ENCODE peak calls at places on chromosomes 2 and 18, in ten cellular contexts. N is progenitor cell of endocrine pancreas; Q is NCI-H1105 treated with DMSO at 0.1 percent for 48 hours; U is sigmoid colon; F is colonic mucosa; W is tibial artery; A is EH; K is NCI-H345; T is stromal cell of bone marrow; V is CD4-positive, alpha-beta T cell. M is an unnamed sample.

GRCh38 chr2:55109219-55109891 is 59.1 kb upstream of the RTN4 start:
- DNase-seq in W (no peak), Q (no peak), V (no peak), F (no peak), U (no peak), T (no peak), N (no peak), K (peak), A (peak), M (no peak)

GRCh38 chr2:40418614-40419013 is 33.3 kb downstream of the SLC8A1 start:
- DNase-seq in N (no peak), T (no peak), K (no peak), V (no peak), U (peak), F (no peak), W (no peak), Q (no peak), A (peak), M (no peak)

GRCh38 chr2:30705056-30705455 is 102.2 kb downstream of the CAPN13 start:
- DNase-seq in A (no peak), V (no peak), N (no peak), K (no peak), Q (no peak), W (no peak), T (no peak), U (no peak), F (no peak), M (no peak)

GRCh38 chr18:66143029-66143428 is 392.2 kb downstream of the CDH7 start:
- DNase-seq in F (no peak), U (no peak), Q (no peak), K (no peak), W (no peak), T (no peak), N (no peak), V (no peak), A (no peak), M (no peak)

GRCh38 chr2:86301711-86302202 is 35.7 kb downstream of the REEP1 start:
- DNase-seq in U (no peak), W (no peak), K (no peak), V (no peak), N (no peak), T (peak), Q (peak), F (no peak), A (no peak), M (no peak)

GRCh38 chr2:60558536-60558935 is 5.1 kb upstream of the BCL11A start:
- DNase-seq in K (no peak), Q (no peak), F (no peak), W (no peak), T (no peak), V (no peak), U (no peak), A (no peak), N (no peak), M (no peak)

GRCh38 chr2:218427741-218428140 is 8.8 kb downstream of the VIL1 start:
- DNase-seq in T (no peak), F (no peak), W (no peak), N (no peak), K (no peak), Q (no peak), U (no peak), A (no peak), V (no peak), M (no peak)

GRCh38 chr2:220227272-220227920 is 600.0 kb downstream of the SLC4A3 start:
- DNase-seq in K (no peak), U (no peak), A (peak), F (no peak), Q (no peak), N (no peak), V (no peak), W (no peak), T (peak), M (no peak)

GRCh38 chr18:79770501-79770815 is 27.3 kb upstream of the KCNG2 start:
- DNase-seq in U (peak), F (no peak), W (no peak), N (no peak), K (no peak), T (no peak), V (no peak), Q (no peak), A (no peak), M (no peak)

GRCh38 chr2:196544906-196545433 is 94.5 kb upstream of the CCDC150 start:
- DNase-seq in U (no peak), W (no peak), T (peak), K (no peak), Q (no peak), F (no peak), V (no peak), A (no peak), N (no peak), M (no peak)

GRCh38 chr2:182868049-182868422 is 1.6 kb upstream of the FRZB start:
- DNase-seq in N (no peak), A (no peak), V (no peak), T (no peak), F (no peak), Q (no peak), W (no peak), K (no peak), U (no peak), M (no peak)

GRCh38 chr2:45741451-45741850 is 90.0 kb downstream of the PRKCE start:
- DNase-seq in K (no peak), W (no peak), F (no peak), V (no peak), Q (no peak), N (no peak), A (no peak), T (no peak), U (peak), M (no peak)

GRCh38 chr2:215950009-215950408 is 63.3 kb downstream of the MREG start:
- DNase-seq in W (no peak), V (no peak), A (peak), Q (no peak), U (no peak), N (no peak), F (no peak), T (peak), K (peak), M (no peak)

M was measured in CD8-positive, alpha-beta memory T cell.